ENCODE peak calls at places on chromosomes 5 and 9, in five cellular contexts. M, W, O, S and L are unnamed samples.

GRCh38 chr9:35686222-35687203 is 3.2 kb downstream of the TPM2 start:
- DNase-seq in M (no peak), W (no peak), O (no peak), S (peak), L (no peak)

GRCh38 chr5:170941788-170942187 is 80.0 kb downstream of the RANBP17 start:
- DNase-seq in M (no peak), W (no peak), O (no peak), S (no peak), L (no peak)

GRCh38 chr5:143434261-143435206 is 31.0 kb upstream of the NR3C1 start:
- DNase-seq in M (no peak), W (no peak), O (peak), S (no peak), L (no peak)

GRCh38 chr5:139847790-139848507 is 52.3 kb downstream of the PSD2 start:
- DNase-seq in M (peak), W (no peak), O (peak), S (peak), L (no peak)

GRCh38 chr5:73367650-73368049 is 80.9 kb downstream of the FOXD1 start:
- DNase-seq in M (no peak), W (no peak), O (no peak), S (no peak), L (no peak)

GRCh38 chr5:74161171-74161570 is 479.4 kb downstream of the ENC1 start:
- DNase-seq in M (no peak), W (no peak), O (no peak), S (no peak), L (no peak)

GRCh38 chr5:56279979-56280378 is 46.8 kb upstream of the ANKRD55 start:
- DNase-seq in M (peak), W (no peak), O (no peak), S (no peak), L (peak)

GRCh38 chr5:149823350-149823749 is 93.2 kb downstream of the PPARGC1B start:
- DNase-seq in M (no peak), W (no peak), O (no peak), S (peak), L (no peak)

GRCh38 chr9:12859704-12860251 is 85.0 kb downstream of the LURAP1L start:
- DNase-seq in M (no peak), W (no peak), O (no peak), S (no peak), L (no peak)

GRCh38 chr5:137039939-137040515 is 459.1 kb downstream of the SPOCK1 start:
- DNase-seq in M (no peak), W (no peak), O (no peak), S (peak), L (no peak)

GRCh38 chr9:8365029-8365428 is 565.5 kb upstream of the DMAC1 start:
- DNase-seq in M (peak), W (no peak), O (no peak), S (no peak), L (no peak)

GRCh38 chr9:101064206-101064605 is 35.7 kb downstream of the PLPPR1 start:
- DNase-seq in M (no peak), W (no peak), O (no peak), S (no peak), L (no peak)

GRCh38 chr9:135248111-135248510 is 160.6 kb downstream of the OLFM1 start:
- DNase-seq in M (no peak), W (no peak), O (no peak), S (no peak), L (no peak)

GRCh38 chr5:169695025-169695625 is 58.0 kb downstream of the DOCK2 start:
- DNase-seq in M (peak), W (no peak), O (no peak), S (no peak), L (no peak)

GRCh38 chr5:128920345-128921215 is 44.7 kb upstream of the SLC27A6 start:
- DNase-seq in M (no peak), W (no peak), O (no peak), S (no peak), L (no peak)

GRCh38 chr9:116937361-116937760 is 250.3 kb downstream of the TRIM32 start:
- DNase-seq in M (no peak), W (no peak), O (no peak), S (no peak), L (no peak)

GRCh38 chr9:22389271-22389670 is 57.4 kb upstream of the DMRTA1 start:
- DNase-seq in M (no peak), W (no peak), O (no peak), S (no peak), L (no peak)

GRCh38 chr5:55594636-55595035 is 59.9 kb upstream of the PLPP1 start:
- DNase-seq in M (no peak), W (no peak), O (no peak), S (no peak), L (no peak)

GRCh38 chr5:51573835-51574234 is 190.6 kb downstream of the ISL1 start:
- DNase-seq in M (no peak), W (no peak), O (no peak), S (no peak), L (no peak)

GRCh38 chr5:75091597-75091996 is 39.2 kb upstream of the GCNT4 start:
- DNase-seq in M (no peak), W (no peak), O (no peak), S (no peak), L (no peak)

GRCh38 chr5:102777099-102777498 is 22.0 kb downstream of the PAM start:
- DNase-seq in M (no peak), W (no peak), O (no peak), S (no peak), L (no peak)

GRCh38 chr5:181059297-181060230 is 19.5 kb downstream of the BTNL9 start:
- DNase-seq in M (no peak), W (no peak), O (no peak), S (no peak), L (no peak)

GRCh38 chr5:115586525-115587146 is 15.6 kb downstream of the TICAM2 start:
- DNase-seq in M (peak), W (no peak), O (no peak), S (peak), L (no peak)

GRCh38 chr5:63963080-63963735 is 963 bp upstream of the HTR1A start:
- DNase-seq in M (peak), W (no peak), O (no peak), S (peak), L (peak)

GRCh38 chr5:73374520-73375235 is 73.9 kb downstream of the FOXD1 start:
- DNase-seq in M (peak), W (no peak), O (no peak), S (no peak), L (no peak)

GRCh38 chr5:14809369-14810144 is 62.0 kb downstream of the ANKH start:
- DNase-seq in M (peak), W (peak), O (peak), S (no peak), L (no peak)

GRCh38 chr5:94218374-94218773 is 400.0 kb downstream of the KIAA0825 start:
- DNase-seq in M (peak), W (peak), O (no peak), S (no peak), L (no peak)

GRCh38 chr5:14223372-14223771 is 80.2 kb downstream of the TRIO start:
- DNase-seq in M (no peak), W (no peak), O (no peak), S (no peak), L (no peak)

GRCh38 chr5:32329395-32329834 is 16.7 kb upstream of the MTMR12 start:
- DNase-seq in M (peak), W (no peak), O (peak), S (peak), L (peak)

GRCh38 chr9:69499401-69499800 is 172.8 kb downstream of the APBA1 start:
- DNase-seq in M (no peak), W (no peak), O (no peak), S (no peak), L (no peak)

GRCh38 chr5:7876867-7877266 is 7.9 kb downstream of the MTRR start:
- DNase-seq in M (peak), W (no peak), O (no peak), S (no peak), L (no peak)

GRCh38 chr5:96257904-96258303 is 175.1 kb downstream of the PCSK1 start:
- DNase-seq in M (no peak), W (no peak), O (no peak), S (no peak), L (no peak)